ENCODE peak calls at places on chromosomes 11 and 22, in six cellular contexts. M is upper lobe of left lung, O is body of pancreas, E is gastrocnemius medialis, I is A549, L is IMR-90. F is an unnamed sample.

GRCh38 chr22:20957691-20958440 is 9.2 kb upstream of the AIFM3 start:
- ATAC-seq in M (peak; percentile 82), O (peak; percentile 11), E (peak; percentile 9), I (peak; percentile 87), L (peak; percentile 50), F (peak; percentile 49)

GRCh38 chr22:31127181-31127772 is 4.5 kb downstream of the INPP5J start:
- ATAC-seq in M (no peak), O (no peak), E (no peak), I (no peak), L (no peak), F (no peak)

GRCh38 chr11:34242037-34242625 is 115.7 kb downstream of the ABTB2 start:
- ATAC-seq in M (no peak), O (no peak), E (no peak), I (peak; percentile 37), L (peak; percentile 75), F (no peak)

GRCh38 chr11:80320226-80320625 is 879.4 kb upstream of the TENM4 start:
- ATAC-seq in M (no peak), O (no peak), E (no peak), I (no peak), L (no peak), F (no peak)

GRCh38 chr11:121304750-121305149 is 12.2 kb downstream of the SC5D start:
- ATAC-seq in M (no peak), O (no peak), E (no peak), I (no peak), L (peak; percentile 65), F (no peak)

GRCh38 chr22:45208993-45209838 is 31.5 kb downstream of the KIAA0930 start:
- ATAC-seq in M (no peak), O (no peak), E (no peak), I (no peak), L (peak; percentile 67), F (peak; percentile 19)

GRCh38 chr11:75482931-75483469 is 42.7 kb downstream of the GDPD5 start:
- ATAC-seq in M (no peak), O (peak; percentile 74), E (no peak), I (no peak), L (no peak), F (no peak)

GRCh38 chr11:28842716-28843115 is 734.5 kb downstream of the METTL15 start:
- ATAC-seq in M (no peak), O (no peak), E (no peak), I (no peak), L (no peak), F (no peak)

GRCh38 chr11:88292156-88292844 is 45.2 kb downstream of the CTSC start:
- ATAC-seq in M (no peak), O (peak; percentile 68), E (peak; percentile 46), I (no peak), L (peak; percentile 21), F (no peak)

GRCh38 chr22:29813563-29813962 is 24.5 kb downstream of the ASCC2 start:
- ATAC-seq in M (no peak), O (no peak), E (peak; percentile 76), I (peak; percentile 83), L (peak; percentile 59), F (no peak)

GRCh38 chr11:67060111-67060522 is 3.5 kb downstream of the RHOD start:
- ATAC-seq in M (no peak), O (no peak), E (no peak), I (peak; percentile 61), L (peak; percentile 45), F (no peak)

GRCh38 chr11:77250881-77251640 is 50.4 kb downstream of the GDPD4 start:
- ATAC-seq in M (no peak), O (no peak), E (no peak), I (no peak), L (peak; percentile 77), F (no peak)

GRCh38 chr22:45887202-45888131 is 89.5 kb downstream of the WNT7B start:
- ATAC-seq in M (peak; percentile 12), O (peak; percentile 86), E (no peak), I (no peak), L (no peak), F (no peak)

GRCh38 chr22:44685384-44686056 is 16.5 kb upstream of the PRR5 start:
- ATAC-seq in M (peak; percentile 49), O (peak; percentile 24), E (peak; percentile 52), I (peak; percentile 76), L (peak; percentile 50), F (peak; percentile 37)

GRCh38 chr11:92967178-92967577 is 2.3 kb upstream of the MTNR1B start:
- ATAC-seq in M (no peak), O (no peak), E (no peak), I (no peak), L (no peak), F (no peak)

GRCh38 chr22:45987462-45987861 is 10.5 kb upstream of the WNT7B start:
- ATAC-seq in M (no peak), O (no peak), E (no peak), I (no peak), L (no peak), F (no peak)

GRCh38 chr11:62186195-62186594 is 3.8 kb upstream of the SCGB1D1 start:
- ATAC-seq in M (no peak), O (no peak), E (no peak), I (no peak), L (no peak), F (no peak)

GRCh38 chr11:77392842-77393241 is 81.1 kb downstream of the PAK1 start:
- ATAC-seq in M (no peak), O (no peak), E (no peak), I (no peak), L (no peak), F (no peak)

GRCh38 chr22:17948101-17948500 is 76.3 kb downstream of the MICAL3 start:
- ATAC-seq in M (no peak), O (no peak), E (no peak), I (no peak), L (no peak), F (no peak)

GRCh38 chr22:17945156-17945850 is 79.1 kb downstream of the MICAL3 start:
- ATAC-seq in M (no peak), O (no peak), E (no peak), I (no peak), L (no peak), F (no peak)

GRCh38 chr22:17944205-17944725 is 80.1 kb downstream of the MICAL3 start:
- ATAC-seq in M (no peak), O (peak; percentile 34), E (no peak), I (no peak), L (peak; percentile 35), F (peak; percentile 50)

GRCh38 chr22:17946691-17947367 is 77.5 kb downstream of the MICAL3 start:
- ATAC-seq in M (no peak), O (no peak), E (no peak), I (no peak), L (no peak), F (no peak)

GRCh38 chr22:17945851-17946690 is 78.3 kb downstream of the MICAL3 start:
- ATAC-seq in M (no peak), O (no peak), E (no peak), I (no peak), L (no peak), F (no peak)
- TF ChIP-seq POLR2A in M (no peak), O (no peak), E (no peak), I (no peak), L (no peak), F (no peak)

GRCh38 chr22:49951001-49951677 is 9.4 kb upstream of the PIM3 start:
- ATAC-seq in M (peak; percentile 61), O (peak; percentile 68), E (no peak), I (no peak), L (peak; percentile 35), F (no peak)
- TF ChIP-seq POLR2A in M (peak; percentile 32), O (peak; percentile 64), E (no peak), I (no peak), L (no peak), F (no peak)

GRCh38 chr11:22797081-22797480 is 32.5 kb downstream of the SVIP start:
- ATAC-seq in M (no peak), O (no peak), E (no peak), I (no peak), L (no peak), F (no peak)
- TF ChIP-seq POLR2A in M (no peak), O (no peak), E (no peak), I (no peak), L (no peak), F (no peak)

GRCh38 chr11:8661036-8661435 is 21.4 kb downstream of the TRIM66 start:
- ATAC-seq in M (no peak), O (no peak), E (no peak), I (no peak), L (no peak), F (no peak)
- TF ChIP-seq POLR2A in M (no peak), O (no peak), E (no peak), I (no peak), L (no peak), F (no peak)

GRCh38 chr11:1260620-1261019 is 37.8 kb downstream of the MUC5B start:
- ATAC-seq in M (no peak), O (no peak), E (no peak), I (no peak), L (no peak), F (no peak)
- TF ChIP-seq POLR2A in M (no peak), O (no peak), E (no peak), I (no peak), L (no peak), F (no peak)

DNA sequence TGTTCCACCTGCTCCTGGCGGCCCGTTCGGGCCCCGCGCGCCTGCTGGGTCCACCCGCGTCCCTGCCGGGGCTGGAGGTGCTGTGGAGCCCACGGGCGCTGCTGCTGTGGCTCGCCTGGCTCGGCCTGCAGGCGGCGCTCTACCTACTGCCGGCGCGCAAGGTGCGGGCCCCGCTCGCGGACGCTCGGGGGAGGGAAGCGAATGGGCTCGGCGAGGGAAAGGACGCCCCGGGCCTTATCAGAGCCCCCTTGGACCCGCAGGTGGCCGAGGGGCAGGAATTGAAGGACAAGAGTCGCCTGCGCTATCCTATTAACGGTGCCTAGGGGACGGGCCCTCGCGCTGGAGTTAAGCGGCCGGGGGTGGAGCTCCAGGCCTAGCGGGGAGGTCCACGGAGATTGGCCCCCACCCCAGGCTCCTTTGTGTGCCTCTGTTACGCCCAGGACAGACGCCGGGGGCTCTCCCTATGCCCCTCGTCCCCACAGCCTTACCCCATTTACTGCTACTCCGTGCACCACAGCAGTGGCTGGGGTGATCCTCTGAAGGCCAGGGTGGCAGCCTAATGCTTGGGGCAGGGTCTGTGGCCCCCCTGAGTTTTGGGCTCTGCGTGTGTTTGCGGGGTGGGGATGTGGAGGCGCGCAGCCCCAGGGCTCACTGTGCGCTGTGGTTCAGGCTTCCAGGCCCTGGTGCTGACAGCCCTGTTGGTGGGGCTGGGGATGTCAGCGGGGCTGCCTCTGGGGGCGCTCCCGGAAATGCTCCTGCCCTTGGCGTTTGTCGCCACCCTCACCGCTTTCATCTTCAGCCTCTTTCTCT is 1.1 kb downstream of the TM7SF2 start:
- ATAC-seq in M (peak; percentile 56), O (peak; percentile 43), E (peak; percentile 44), I (peak; percentile 25), L (peak; percentile 44), F (peak; percentile 56)
- TF ChIP-seq POLR2A in M (no peak), O (no peak), E (no peak), I (peak; percentile 18), L (no peak), F (no peak)

GRCh38 chr11:60127311-60127811 is 38.9 kb downstream of the MS4A2 start:
- ATAC-seq in M (no peak), O (no peak), E (no peak), I (no peak), L (no peak), F (no peak)
- TF ChIP-seq POLR2A in M (no peak), O (no peak), E (no peak), I (no peak), L (no peak), F (no peak)